ENCODE peak calls at places on chromosomes 13 and 19, in ten cellular contexts. One of them, this sample, is unnamed. For H3K4me1, the result is how much of the 10 kb centered on the place peaks cover.

GRCh38 chr13:40207110-40207478 is 459.3 kb downstream of the FOXO1 start:
- DNase-seq in osteoblast: no peak
- DNase-seq in IMR-90: no peak
- DNase-seq in fibroblast of lung: no peak
- DNase-seq in Peyer's patch: peak
- DNase-seq in pancreas: no peak
- DNase-seq in breast epithelium: no peak
- DNase-seq in left ventricle myocardium inferior: no peak
- DNase-seq in sigmoid colon: no peak
- DNase-seq in CD4-positive, alpha-beta memory T cell: no peak
- DNase-seq in this sample: no peak

GRCh38 chr19:19538077-19538764 is at the start of gene CILP2:
- DNase-seq in IMR-90: no peak
- DNase-seq in osteoblast: peak
- DNase-seq in pancreas: no peak
- DNase-seq in sigmoid colon: peak
- DNase-seq in breast epithelium: no peak
- DNase-seq in left ventricle myocardium inferior: peak
- DNase-seq in Peyer's patch: peak
- DNase-seq in CD4-positive, alpha-beta memory T cell: peak
- DNase-seq in fibroblast of lung: no peak
- DNase-seq in this sample: no peak

GRCh38 chr19:41426952-41427646 is at the start of gene B3GNT8:
- DNase-seq in fibroblast of lung: peak
- DNase-seq in Peyer's patch: peak
- DNase-seq in sigmoid colon: peak
- DNase-seq in pancreas: peak
- DNase-seq in CD4-positive, alpha-beta memory T cell: peak
- DNase-seq in osteoblast: peak
- DNase-seq in breast epithelium: peak
- DNase-seq in left ventricle myocardium inferior: peak
- DNase-seq in IMR-90: peak
- DNase-seq in this sample: peak

GRCh38 chr19:47190167-47190727 is 40.8 kb downstream of the BBC3 start:
- DNase-seq in pancreas: peak
- DNase-seq in osteoblast: peak
- DNase-seq in sigmoid colon: peak
- DNase-seq in breast epithelium: peak
- DNase-seq in Peyer's patch: peak
- DNase-seq in CD4-positive, alpha-beta memory T cell: peak
- DNase-seq in fibroblast of lung: peak
- DNase-seq in IMR-90: peak
- DNase-seq in left ventricle myocardium inferior: peak
- DNase-seq in this sample: peak

GRCh38 chr13:53017433-53017970 is 11.1 kb upstream of the OLFM4 start:
- DNase-seq in pancreas: no peak
- DNase-seq in osteoblast: no peak
- DNase-seq in IMR-90: no peak
- DNase-seq in breast epithelium: no peak
- DNase-seq in sigmoid colon: no peak
- DNase-seq in left ventricle myocardium inferior: no peak
- DNase-seq in Peyer's patch: no peak
- DNase-seq in CD4-positive, alpha-beta memory T cell: no peak
- DNase-seq in fibroblast of lung: no peak
- DNase-seq in this sample: no peak

GRCh38 chr19:49554701-49555181 is 25.6 kb downstream of the NOSIP start:
- DNase-seq in sigmoid colon: no peak
- DNase-seq in IMR-90: no peak
- DNase-seq in fibroblast of lung: no peak
- DNase-seq in osteoblast: peak
- DNase-seq in CD4-positive, alpha-beta memory T cell: peak
- DNase-seq in pancreas: peak
- DNase-seq in breast epithelium: no peak
- DNase-seq in Peyer's patch: peak
- DNase-seq in left ventricle myocardium inferior: no peak
- DNase-seq in this sample: no peak

GRCh38 chr19:40962460-40962961 is 28.6 kb upstream of the CYP2B6 start:
- DNase-seq in breast epithelium: no peak
- DNase-seq in sigmoid colon: no peak
- DNase-seq in osteoblast: peak
- DNase-seq in pancreas: no peak
- DNase-seq in Peyer's patch: no peak
- DNase-seq in fibroblast of lung: peak
- DNase-seq in left ventricle myocardium inferior: no peak
- DNase-seq in IMR-90: no peak
- DNase-seq in CD4-positive, alpha-beta memory T cell: no peak
- DNase-seq in this sample: no peak

GRCh38 chr13:73618275-73618865 is 515.8 kb downstream of the KLF12 start:
- DNase-seq in left ventricle myocardium inferior: no peak
- DNase-seq in IMR-90: no peak
- DNase-seq in fibroblast of lung: no peak
- DNase-seq in osteoblast: no peak
- DNase-seq in sigmoid colon: no peak
- DNase-seq in pancreas: peak
- DNase-seq in Peyer's patch: no peak
- DNase-seq in CD4-positive, alpha-beta memory T cell: no peak
- DNase-seq in breast epithelium: no peak
- DNase-seq in this sample: no peak

GRCh38 chr13:48192536-48192935 is 40.5 kb upstream of the ITM2B start:
- DNase-seq in left ventricle myocardium inferior: no peak
- DNase-seq in CD4-positive, alpha-beta memory T cell: no peak
- DNase-seq in Peyer's patch: no peak
- DNase-seq in pancreas: no peak
- DNase-seq in sigmoid colon: no peak
- DNase-seq in osteoblast: no peak
- DNase-seq in breast epithelium: no peak
- DNase-seq in fibroblast of lung: no peak
- DNase-seq in IMR-90: no peak
- DNase-seq in this sample: no peak

GRCh38 chr13:48186722-48187121 is 46.3 kb upstream of the ITM2B start:
- DNase-seq in left ventricle myocardium inferior: no peak
- DNase-seq in sigmoid colon: no peak
- DNase-seq in pancreas: no peak
- DNase-seq in IMR-90: no peak
- DNase-seq in osteoblast: peak
- DNase-seq in fibroblast of lung: no peak
- DNase-seq in breast epithelium: no peak
- DNase-seq in CD4-positive, alpha-beta memory T cell: no peak
- DNase-seq in Peyer's patch: no peak
- DNase-seq in this sample: no peak

GRCh38 chr13:48188640-48189039 is 44.4 kb upstream of the ITM2B start:
- DNase-seq in pancreas: no peak
- DNase-seq in Peyer's patch: no peak
- DNase-seq in fibroblast of lung: no peak
- DNase-seq in IMR-90: no peak
- DNase-seq in left ventricle myocardium inferior: no peak
- DNase-seq in osteoblast: no peak
- DNase-seq in sigmoid colon: no peak
- DNase-seq in CD4-positive, alpha-beta memory T cell: no peak
- DNase-seq in breast epithelium: no peak
- DNase-seq in this sample: no peak

GRCh38 chr13:48188129-48188528 is 44.9 kb upstream of the ITM2B start:
- DNase-seq in CD4-positive, alpha-beta memory T cell: no peak
- DNase-seq in breast epithelium: no peak
- DNase-seq in Peyer's patch: no peak
- DNase-seq in sigmoid colon: no peak
- DNase-seq in IMR-90: no peak
- DNase-seq in fibroblast of lung: no peak
- DNase-seq in osteoblast: no peak
- DNase-seq in pancreas: no peak
- DNase-seq in left ventricle myocardium inferior: no peak
- DNase-seq in this sample: no peak

DNA sequence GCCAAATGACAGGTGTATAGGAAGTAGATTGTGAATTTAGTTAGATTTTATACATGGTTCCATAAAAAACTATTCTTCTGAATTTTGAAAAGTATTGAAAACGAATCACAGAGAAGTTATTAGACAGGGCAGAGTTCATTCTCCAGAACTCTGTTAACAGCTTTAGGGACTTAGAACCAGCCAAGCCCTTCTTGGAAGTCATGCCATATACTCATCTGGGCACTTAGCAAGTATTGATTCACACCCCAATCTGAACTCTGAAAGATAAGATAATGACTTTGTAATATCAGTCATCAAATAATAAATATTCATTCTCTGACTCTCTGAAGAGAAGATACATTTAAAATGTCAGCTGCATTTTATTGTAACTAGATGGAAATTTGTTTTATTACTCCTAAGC is 43.9 kb upstream of the ITM2B start:
- DNase-seq in CD4-positive, alpha-beta memory T cell: no peak
- DNase-seq in pancreas: no peak
- DNase-seq in IMR-90: no peak
- DNase-seq in left ventricle myocardium inferior: no peak
- DNase-seq in fibroblast of lung: no peak
- DNase-seq in osteoblast: no peak
- DNase-seq in breast epithelium: no peak
- DNase-seq in sigmoid colon: no peak
- DNase-seq in Peyer's patch: no peak
- DNase-seq in this sample: no peak
- H3K4me1 ChIP-seq in CD4-positive, alpha-beta memory T cell: half or more
- H3K4me1 ChIP-seq in pancreas: under half
- H3K4me1 ChIP-seq in IMR-90: under half
- H3K4me1 ChIP-seq in left ventricle myocardium inferior: under half
- H3K4me1 ChIP-seq in fibroblast of lung: under half
- H3K4me1 ChIP-seq in osteoblast: under half
- H3K4me1 ChIP-seq in breast epithelium: under half
- H3K4me1 ChIP-seq in sigmoid colon: under half
- H3K4me1 ChIP-seq in Peyer's patch: under half
- H3K4me1 ChIP-seq in this sample: under half

GRCh38 chr19:58498316-58499020 is 13.3 kb downstream of the SLC27A5 start:
- DNase-seq in fibroblast of lung: no peak
- DNase-seq in IMR-90: no peak
- DNase-seq in Peyer's patch: no peak
- DNase-seq in sigmoid colon: no peak
- DNase-seq in CD4-positive, alpha-beta memory T cell: no peak
- DNase-seq in breast epithelium: no peak
- DNase-seq in osteoblast: peak
- DNase-seq in left ventricle myocardium inferior: peak
- DNase-seq in pancreas: peak
- DNase-seq in this sample: no peak

GRCh38 chr19:58497634-58498170 is 14.1 kb downstream of the SLC27A5 start:
- DNase-seq in CD4-positive, alpha-beta memory T cell: no peak
- DNase-seq in Peyer's patch: no peak
- DNase-seq in IMR-90: no peak
- DNase-seq in left ventricle myocardium inferior: no peak
- DNase-seq in pancreas: no peak
- DNase-seq in breast epithelium: no peak
- DNase-seq in fibroblast of lung: no peak
- DNase-seq in osteoblast: peak
- DNase-seq in sigmoid colon: no peak
- DNase-seq in this sample: no peak

GRCh38 chr19:58499021-58499927 is 12.5 kb downstream of the SLC27A5 start:
- DNase-seq in CD4-positive, alpha-beta memory T cell: peak
- DNase-seq in fibroblast of lung: peak
- DNase-seq in sigmoid colon: peak
- DNase-seq in left ventricle myocardium inferior: peak
- DNase-seq in Peyer's patch: peak
- DNase-seq in breast epithelium: peak
- DNase-seq in pancreas: peak
- DNase-seq in IMR-90: peak
- DNase-seq in osteoblast: peak
- DNase-seq in this sample: peak

DNA sequence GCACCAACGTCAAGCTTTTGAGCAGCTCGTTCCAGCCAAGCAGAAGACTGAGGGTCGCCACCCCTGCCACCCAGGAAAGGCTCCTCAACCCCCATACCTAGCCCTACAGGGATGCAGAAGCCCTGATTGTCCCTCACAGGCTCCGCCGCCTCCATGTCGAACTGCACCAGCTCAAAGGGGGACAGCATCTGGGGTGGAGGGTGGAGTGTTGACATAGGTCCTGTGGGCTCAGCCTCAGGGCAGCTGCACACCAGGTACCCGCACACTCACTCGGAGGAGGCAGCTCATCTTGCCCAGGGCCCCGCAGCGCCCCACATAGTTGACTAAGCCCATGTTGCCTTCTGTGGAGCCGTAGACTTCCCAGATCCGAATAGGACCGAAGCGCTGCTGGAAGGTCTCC is 11.6 kb downstream of the SLC27A5 start:
- DNase-seq in IMR-90: no peak
- DNase-seq in CD4-positive, alpha-beta memory T cell: no peak
- DNase-seq in osteoblast: peak
- DNase-seq in left ventricle myocardium inferior: no peak
- DNase-seq in fibroblast of lung: no peak
- DNase-seq in pancreas: no peak
- DNase-seq in breast epithelium: no peak
- DNase-seq in Peyer's patch: no peak
- DNase-seq in sigmoid colon: no peak
- DNase-seq in this sample: no peak
- H3K27ac ChIP-seq in IMR-90: no peak
- H3K27ac ChIP-seq in CD4-positive, alpha-beta memory T cell: no peak
- H3K27ac ChIP-seq in osteoblast: no peak
- H3K27ac ChIP-seq in left ventricle myocardium inferior: peak
- H3K27ac ChIP-seq in fibroblast of lung: no peak
- H3K27ac ChIP-seq in pancreas: no peak
- H3K27ac ChIP-seq in breast epithelium: no peak
- H3K27ac ChIP-seq in Peyer's patch: no peak
- H3K27ac ChIP-seq in sigmoid colon: peak
- H3K27ac ChIP-seq in this sample: peak

DNA sequence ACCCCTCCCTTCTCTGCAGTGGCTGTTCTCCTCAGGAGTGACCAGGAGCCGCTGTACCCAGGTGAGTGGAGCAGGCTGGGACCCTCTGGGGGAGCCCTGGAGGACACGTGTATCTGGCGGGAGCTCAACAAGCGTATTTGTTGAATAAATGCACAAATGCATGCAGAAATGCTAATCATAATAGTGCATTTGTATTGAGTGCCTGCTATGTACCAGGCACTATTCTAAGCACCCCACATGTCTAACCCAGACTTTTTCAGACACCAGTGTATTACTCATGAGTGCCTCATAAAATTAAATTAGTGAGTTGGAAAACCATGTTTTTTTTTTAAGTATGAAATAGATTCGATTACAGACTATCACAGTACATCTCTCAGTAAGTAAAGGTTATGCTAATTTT is 7.9 kb downstream of the HPN start:
- DNase-seq in Peyer's patch: no peak
- DNase-seq in pancreas: no peak
- DNase-seq in left ventricle myocardium inferior: no peak
- DNase-seq in CD4-positive, alpha-beta memory T cell: no peak
- DNase-seq in breast epithelium: no peak
- DNase-seq in osteoblast: peak
- DNase-seq in fibroblast of lung: no peak
- DNase-seq in IMR-90: no peak
- DNase-seq in sigmoid colon: no peak
- DNase-seq in this sample: no peak
- H3K4me1 ChIP-seq in Peyer's patch: under half
- H3K4me1 ChIP-seq in pancreas: under half
- H3K4me1 ChIP-seq in left ventricle myocardium inferior: under half
- H3K4me1 ChIP-seq in CD4-positive, alpha-beta memory T cell: under half
- H3K4me1 ChIP-seq in breast epithelium: under half
- H3K4me1 ChIP-seq in osteoblast: under half
- H3K4me1 ChIP-seq in fibroblast of lung: under half
- H3K4me1 ChIP-seq in IMR-90: under half
- H3K4me1 ChIP-seq in sigmoid colon: under half
- H3K4me1 ChIP-seq in this sample: under half

DNA sequence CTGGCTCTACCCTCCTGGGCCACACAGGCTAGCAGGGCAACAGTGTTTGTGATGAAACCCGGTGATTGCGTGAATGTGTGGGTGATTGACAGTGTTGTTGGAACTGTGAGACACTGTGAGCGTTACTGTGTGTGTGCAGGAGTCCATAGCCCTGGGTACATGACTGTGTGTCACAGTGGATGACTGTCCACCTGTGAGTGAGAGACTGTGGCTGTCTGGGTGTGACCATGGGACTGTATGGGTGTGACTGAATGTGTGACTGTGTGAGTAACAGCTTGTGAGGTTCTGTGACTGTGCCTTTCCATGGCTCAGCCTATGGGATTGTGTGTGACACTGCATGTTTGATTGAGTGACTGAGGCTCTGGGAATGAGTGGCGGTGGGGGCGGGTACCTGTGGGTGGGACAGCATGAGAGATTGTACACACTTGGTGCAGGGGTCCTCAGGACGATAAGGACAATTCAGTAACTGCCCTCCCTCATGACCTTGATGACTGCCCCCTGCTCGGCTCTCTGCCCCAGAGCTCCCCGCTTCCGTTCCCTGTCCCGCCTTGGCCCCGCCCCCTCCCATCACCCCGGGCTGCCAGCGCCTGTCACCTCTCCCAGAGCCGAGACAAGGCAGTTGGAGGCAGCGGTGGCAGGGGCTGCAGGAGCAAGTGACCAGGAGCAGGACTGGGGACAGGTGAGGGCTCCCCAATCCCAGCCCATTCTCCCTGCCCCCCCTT is at the start of gene GIPR:
- DNase-seq in osteoblast: peak
- DNase-seq in sigmoid colon: no peak
- DNase-seq in Peyer's patch: peak
- DNase-seq in CD4-positive, alpha-beta memory T cell: peak
- DNase-seq in pancreas: peak
- DNase-seq in left ventricle myocardium inferior: peak
- DNase-seq in fibroblast of lung: peak
- DNase-seq in IMR-90: peak
- DNase-seq in breast epithelium: no peak
- DNase-seq in this sample: peak
- H3K27ac ChIP-seq in osteoblast: no peak
- H3K27ac ChIP-seq in sigmoid colon: no peak
- H3K27ac ChIP-seq in Peyer's patch: no peak
- H3K27ac ChIP-seq in CD4-positive, alpha-beta memory T cell: no peak
- H3K27ac ChIP-seq in pancreas: peak
- H3K27ac ChIP-seq in left ventricle myocardium inferior: peak
- H3K27ac ChIP-seq in fibroblast of lung: no peak
- H3K27ac ChIP-seq in IMR-90: peak
- H3K27ac ChIP-seq in breast epithelium: peak
- H3K27ac ChIP-seq in this sample: no peak

This sample was measured in CD4-positive, CD25-positive, alpha-beta regulatory T cell.